ENCODE peak calls at places on chromosomes 4 and X, in seven cellular contexts. P, L, V, T, X, C and A are unnamed samples.

GRCh38 chr4:176150283-176150682 is 45.1 kb downstream of the SPATA4 start:
- DNase-seq in P (no peak), L (no peak), V (peak; percentile 58), T (no peak), X (peak; percentile 51), C (no peak), A (peak; percentile 7)

GRCh38 chrX:45872480-45872879 is 671.8 kb upstream of the DIPK2B start:
- DNase-seq in P (no peak), L (no peak), V (no peak), T (no peak), X (no peak), C (no peak), A (no peak)

GRCh38 chr4:54423066-54423465 is 194.0 kb downstream of the PDGFRA start:
- DNase-seq in P (no peak), L (no peak), V (peak; percentile 86), T (no peak), X (no peak), C (no peak), A (peak; percentile 74)

GRCh38 chr4:116603096-116603495 is 482.3 kb downstream of the TRAM1L1 start:
- DNase-seq in P (no peak), L (no peak), V (no peak), T (no peak), X (no peak), C (no peak), A (no peak)

GRCh38 chr4:83658806-83659205 is 122.9 kb downstream of the GPAT3 start:
- DNase-seq in P (no peak), L (no peak), V (peak; percentile 12), T (no peak), X (no peak), C (no peak), A (no peak)

GRCh38 chr4:184818216-184818564 is 7.6 kb downstream of the ACSL1 start:
- DNase-seq in P (no peak), L (no peak), V (no peak), T (no peak), X (no peak), C (no peak), A (no peak)

GRCh38 chr4:9933184-9933583 is 88.1 kb downstream of the SLC2A9 start:
- DNase-seq in P (no peak), L (no peak), V (no peak), T (no peak), X (no peak), C (no peak), A (no peak)

GRCh38 chr4:85495621-85496020 is 20.7 kb downstream of the ARHGAP24 start:
- DNase-seq in P (no peak), L (no peak), V (no peak), T (no peak), X (no peak), C (no peak), A (peak; percentile 15)

GRCh38 chr4:35087216-35087615 is 1157.1 kb downstream of the ARAP2 start:
- DNase-seq in P (no peak), L (no peak), V (no peak), T (no peak), X (no peak), C (no peak), A (no peak)

GRCh38 chr4:38323141-38323634 is 340.8 kb upstream of the KLF3 start:
- DNase-seq in P (no peak), L (no peak), V (peak; percentile 66), T (no peak), X (peak; percentile 75), C (no peak), A (no peak)

GRCh38 chr4:140884431-140885058 is 128.4 kb upstream of the TBC1D9 start:
- DNase-seq in P (no peak), L (no peak), V (peak; percentile 81), T (no peak), X (peak; percentile 82), C (no peak), A (peak; percentile 63)

GRCh38 chr4:13627185-13627605 is 330 bp downstream of the BOD1L1 start:
- DNase-seq in P (peak; percentile 16), L (peak; percentile 67), V (peak; percentile 13), T (no peak), X (no peak), C (peak; percentile 45), A (peak; percentile 17)

GRCh38 chr4:91824773-91825172 is 479.0 kb upstream of the GRID2 start:
- DNase-seq in P (no peak), L (no peak), V (no peak), T (no peak), X (no peak), C (no peak), A (no peak)

GRCh38 chrX:40391662-40392061 is 189.1 kb upstream of the ATP6AP2 start:
- DNase-seq in P (no peak), L (no peak), V (no peak), T (no peak), X (no peak), C (no peak), A (no peak)

GRCh38 chr4:87087015-87087920 is 133.2 kb downstream of the KLHL8 start:
- DNase-seq in P (no peak), L (no peak), V (no peak), T (no peak), X (no peak), C (no peak), A (no peak)

GRCh38 chrX:136207546-136207945 is 43.7 kb downstream of the MAP7D3 start:
- DNase-seq in P (no peak), L (no peak), V (no peak), T (no peak), X (no peak), C (no peak), A (no peak)

GRCh38 chrX:38803609-38804480 is 2.6 kb downstream of the MID1IP1 start:
- DNase-seq in P (peak; percentile 42), L (peak; percentile 91), V (peak; percentile 78), T (peak; percentile 3), X (peak; percentile 68), C (peak; percentile 82), A (peak; percentile 86)

GRCh38 chrX:109822861-109823260 is 89.8 kb upstream of the ACSL4 start:
- DNase-seq in P (no peak), L (no peak), V (no peak), T (no peak), X (peak; percentile 32), C (no peak), A (no peak)

GRCh38 chrX:130575831-130576404 is 174.1 kb downstream of the RBMX2 start:
- DNase-seq in P (peak; percentile 0), L (no peak), V (peak; percentile 40), T (no peak), X (peak; percentile 49), C (peak; percentile 16), A (peak; percentile 58)

GRCh38 chr4:5785806-5786680 is 75.0 kb downstream of the EVC start:
- DNase-seq in P (no peak), L (no peak), V (peak; percentile 85), T (no peak), X (peak; percentile 79), C (no peak), A (peak; percentile 86)

GRCh38 chrX:110316351-110317078 is 1.4 kb downstream of the AMMECR1 start:
- DNase-seq in P (no peak), L (no peak), V (peak; percentile 12), T (no peak), X (peak; percentile 17), C (no peak), A (no peak)

GRCh38 chrX:147710301-147710700 is 201.4 kb upstream of the FMR1 start:
- DNase-seq in P (no peak), L (no peak), V (no peak), T (no peak), X (no peak), C (no peak), A (no peak)

GRCh38 chr4:146243141-146243882 is 29.0 kb downstream of the REELD1 start:
- DNase-seq in P (peak; percentile 24), L (no peak), V (peak; percentile 34), T (no peak), X (peak; percentile 28), C (peak; percentile 38), A (peak; percentile 36)

DNA sequence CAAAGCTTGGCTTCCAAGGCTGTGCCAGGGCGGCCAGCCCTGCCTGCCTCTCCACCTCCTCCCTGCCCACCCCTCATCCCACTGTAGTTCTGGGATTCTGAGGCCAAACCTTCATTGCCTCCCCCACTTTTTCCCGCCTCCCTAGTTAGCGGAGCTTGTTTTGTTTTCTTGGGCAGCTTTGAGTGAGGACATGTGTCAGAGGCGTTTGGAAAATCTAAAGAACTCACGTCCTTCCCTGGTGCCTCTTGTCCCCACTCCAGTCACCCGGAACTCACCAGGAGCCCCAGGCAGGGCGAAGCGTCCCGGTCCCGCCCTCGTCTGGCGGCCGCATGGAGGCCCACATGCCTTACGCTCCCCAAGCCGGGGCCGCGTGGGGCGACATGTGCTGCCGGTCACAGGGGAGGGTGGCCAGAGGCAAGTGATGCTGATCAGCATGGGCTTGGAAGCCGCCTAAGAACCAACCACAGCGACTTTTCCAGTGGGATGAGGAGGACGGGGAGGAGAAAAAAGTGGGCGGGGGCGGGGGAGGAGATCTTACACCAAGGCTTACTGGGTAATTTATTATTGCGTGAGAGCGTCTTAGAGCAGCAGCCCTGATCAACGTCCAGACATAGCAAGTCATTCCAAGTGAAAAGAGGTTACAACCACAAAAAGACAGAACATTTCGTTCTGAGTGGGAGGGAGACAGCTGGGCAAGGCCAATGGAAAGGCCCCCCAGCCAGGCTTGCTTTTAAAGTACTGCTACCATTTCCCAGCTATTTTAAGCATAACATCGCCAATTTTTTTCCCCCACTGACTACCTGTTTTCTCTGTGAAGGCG is 48.5 kb downstream of the PRPS1 start:
- DNase-seq in P (peak; percentile 17), L (peak; percentile 92), V (peak; percentile 97), T (peak; percentile 20), X (peak; percentile 97), C (peak; percentile 69), A (peak; percentile 93)
- H3K4me3 ChIP-seq in P (peak overlapping the region; percentile 78), L (peak overlapping the region; percentile 56), V (peak overlapping the region; percentile 81), T (peak overlapping the region; percentile 41), X (peak overlapping the region; percentile 82), C (peak overlapping the region; percentile 63), A (peak overlapping the region; percentile 62)

GRCh38 chrX:149938427-149939270 is at the start of gene EOLA2:
- DNase-seq in P (peak; percentile 88), L (peak; percentile 97), V (peak; percentile 98), T (peak; percentile 89), X (peak; percentile 99), C (peak; percentile 96), A (peak; percentile 96)
- TF ChIP-seq CTCF in P (no peak), L (no peak), V (peak; percentile 45), T (peak; percentile 63), X (peak; percentile 61), C (peak; percentile 39), A (peak; percentile 56)

GRCh38 chr4:107823870-107824366 is 814 bp upstream of the SGMS2 start:
- DNase-seq in P (no peak), L (no peak), V (no peak), T (no peak), X (no peak), C (no peak), A (no peak)
- H3K4me3 ChIP-seq in P (no peak overlapping the region), L (peak overlapping the region; percentile 93), V (peak overlapping the region; percentile 96), T (peak overlapping the region; percentile 88), X (peak overlapping the region; percentile 91), C (peak overlapping the region; percentile 66), A (peak overlapping the region; percentile 91)

DNA sequence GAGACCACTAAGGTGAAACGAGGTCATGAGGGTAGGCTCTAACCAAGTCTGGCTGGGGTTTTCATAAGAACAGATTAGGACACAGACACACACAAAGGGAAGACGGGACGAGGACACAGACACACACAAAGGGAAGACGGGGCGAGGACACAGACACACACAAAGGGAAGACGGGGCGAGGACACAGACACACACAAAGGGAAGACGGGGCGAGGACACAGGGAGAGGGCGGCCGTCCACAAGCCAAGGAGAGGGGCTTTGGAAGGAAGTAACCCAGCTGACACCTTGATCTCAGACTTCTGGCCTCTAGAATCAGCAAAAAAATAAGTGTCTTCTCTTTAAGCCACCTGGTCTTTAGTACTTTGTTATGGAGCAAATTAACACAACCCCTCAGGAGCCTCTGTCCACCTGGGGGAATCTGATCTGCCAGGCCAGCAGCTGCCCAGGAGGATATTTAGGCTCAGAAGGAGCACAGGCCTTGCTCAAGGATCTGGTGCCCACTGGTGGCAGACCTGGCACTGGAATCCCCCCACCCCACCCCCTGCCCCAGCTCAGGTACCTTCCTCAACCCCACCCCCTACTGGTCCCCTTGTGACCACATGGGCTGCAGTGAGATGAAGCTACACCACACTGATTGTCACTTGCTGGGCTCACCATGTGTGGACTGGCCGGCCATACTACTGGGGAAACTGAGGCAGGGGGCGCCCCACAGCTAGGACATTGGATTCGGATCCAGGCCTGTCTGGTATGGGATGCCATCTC is 2.8 kb downstream of the ABLIM2 start:
- DNase-seq in P (no peak), L (no peak), V (no peak), T (no peak), X (no peak), C (no peak), A (no peak)
- TF ChIP-seq CTCF in P (no peak), L (no peak), V (no peak), T (no peak), X (no peak), C (no peak), A (no peak)